ENCODE peak calls at places on chromosomes 5 and 9, in seven cellular contexts. H is H9, J is DND-41, U is hepatocyte, G is mesenchymal stem cell, N is GM23248, K is H1. L is an unnamed sample.

GRCh38 chr5:160021818-160022446 is 13.0 kb downstream of the TTC1 start:
- DNase-seq in H (peak), J (peak), U (peak), G (peak), N (peak), K (no peak), L (peak)

GRCh38 chr9:86907346-86907745 is 40.0 kb downstream of the GAS1 start:
- DNase-seq in H (no peak), J (no peak), U (no peak), G (no peak), N (no peak), K (no peak), L (no peak)

GRCh38 chr5:96322865-96323264 is 110.2 kb downstream of the PCSK1 start:
- DNase-seq in H (no peak), J (no peak), U (no peak), G (no peak), N (no peak), K (no peak), L (no peak)

GRCh38 chr5:43019615-43020293 is 20.4 kb downstream of the ANXA2R start:
- DNase-seq in H (peak), J (peak), U (peak), G (peak), N (peak), K (no peak), L (peak)

GRCh38 chr9:93650448-93650847 is 74.1 kb downstream of the PHF2 start:
- DNase-seq in H (no peak), J (no peak), U (no peak), G (no peak), N (no peak), K (no peak), L (no peak)

GRCh38 chr5:138491669-138492551 is 26.6 kb downstream of the EGR1 start:
- DNase-seq in H (peak), J (peak), U (peak), G (peak), N (peak), K (no peak), L (peak)

GRCh38 chr9:35229779-35230143 is 68.0 kb downstream of the UNC13B start:
- DNase-seq in H (no peak), J (no peak), U (no peak), G (no peak), N (peak), K (no peak), L (no peak)

GRCh38 chr5:179974946-179975712 is 67.4 kb upstream of the TBC1D9B start:
- DNase-seq in H (peak), J (peak), U (peak), G (peak), N (peak), K (peak), L (peak)

GRCh38 chr9:135524130-135524861 is 3.1 kb downstream of the LCN1 start:
- DNase-seq in H (no peak), J (no peak), U (no peak), G (peak), N (peak), K (no peak), L (no peak)

GRCh38 chr9:742104-742503 is 99.4 kb upstream of the DMRT1 start:
- DNase-seq in H (no peak), J (no peak), U (no peak), G (no peak), N (no peak), K (no peak), L (no peak)

GRCh38 chr9:136665111-136665703 is 2.5 kb downstream of the EGFL7 start:
- DNase-seq in H (no peak), J (no peak), U (peak), G (peak), N (peak), K (no peak), L (no peak)

GRCh38 chr5:1564182-1564748 is 40.5 kb upstream of the LPCAT1 start:
- DNase-seq in H (no peak), J (no peak), U (no peak), G (peak), N (peak), K (no peak), L (no peak)

GRCh38 chr9:98860871-98861293 is 53.4 kb downstream of the GALNT12 start:
- DNase-seq in H (no peak), J (no peak), U (peak), G (peak), N (peak), K (no peak), L (no peak)

GRCh38 chr5:154849791-154850201 is 607 bp downstream of the FAXDC2 start:
- DNase-seq in H (no peak), J (no peak), U (peak), G (peak), N (peak), K (no peak), L (no peak)

GRCh38 chr5:131545856-131546255 is 89.2 kb downstream of the RAPGEF6 start:
- DNase-seq in H (no peak), J (no peak), U (no peak), G (peak), N (peak), K (no peak), L (no peak)

GRCh38 chr5:97844797-97845196 is 661.8 kb upstream of the RIOK2 start:
- DNase-seq in H (peak), J (no peak), U (no peak), G (peak), N (no peak), K (peak), L (no peak)

GRCh38 chr9:131986576-131986975 is 93.1 kb downstream of the MED27 start:
- DNase-seq in H (no peak), J (no peak), U (no peak), G (peak), N (peak), K (no peak), L (no peak)

GRCh38 chr5:123752576-123752975 is 240.6 kb downstream of the CSNK1G3 start:
- DNase-seq in H (no peak), J (no peak), U (peak), G (peak), N (peak), K (no peak), L (no peak)

GRCh38 chr9:87445646-87446045 is 52.0 kb upstream of the DAPK1 start:
- DNase-seq in H (peak), J (peak), U (peak), G (peak), N (peak), K (no peak), L (peak)

GRCh38 chr9:126160854-126161329 is 165.7 kb upstream of the MVB12B start:
- DNase-seq in H (no peak), J (no peak), U (no peak), G (no peak), N (no peak), K (no peak), L (no peak)

GRCh38 chr5:9165567-9165966 is 380.3 kb downstream of the SEMA5A start:
- DNase-seq in H (no peak), J (no peak), U (no peak), G (no peak), N (no peak), K (no peak), L (no peak)

GRCh38 chr5:146440870-146441495 is 6.2 kb upstream of the TCERG1 start:
- DNase-seq in H (no peak), J (no peak), U (no peak), G (no peak), N (peak), K (no peak), L (no peak)

GRCh38 chr9:95508242-95508967 is 8.4 kb downstream of the PTCH1 start:
- DNase-seq in H (no peak), J (no peak), U (peak), G (no peak), N (peak), K (no peak), L (peak)

GRCh38 chr5:91849069-91849468 is 466.0 kb upstream of the ARRDC3 start:
- DNase-seq in H (no peak), J (no peak), U (no peak), G (peak), N (no peak), K (peak), L (no peak)

GRCh38 chr9:109922617-109923260 is 142.7 kb downstream of the PALM2AKAP2 start:
- DNase-seq in H (no peak), J (no peak), U (no peak), G (no peak), N (no peak), K (no peak), L (no peak)

GRCh38 chr5:67014957-67015400 is 181.6 kb downstream of the CD180 start:
- DNase-seq in H (no peak), J (no peak), U (no peak), G (no peak), N (no peak), K (no peak), L (no peak)

GRCh38 chr5:67013719-67014118 is 182.9 kb downstream of the CD180 start:
- DNase-seq in H (no peak), J (no peak), U (no peak), G (no peak), N (no peak), K (no peak), L (no peak)

GRCh38 chr5:67012241-67012640 is 184.4 kb downstream of the CD180 start:
- DNase-seq in H (no peak), J (no peak), U (no peak), G (no peak), N (peak), K (no peak), L (no peak)

GRCh38 chr5:67014191-67014590 is 182.4 kb downstream of the CD180 start:
- DNase-seq in H (no peak), J (no peak), U (no peak), G (no peak), N (no peak), K (no peak), L (no peak)

DNA sequence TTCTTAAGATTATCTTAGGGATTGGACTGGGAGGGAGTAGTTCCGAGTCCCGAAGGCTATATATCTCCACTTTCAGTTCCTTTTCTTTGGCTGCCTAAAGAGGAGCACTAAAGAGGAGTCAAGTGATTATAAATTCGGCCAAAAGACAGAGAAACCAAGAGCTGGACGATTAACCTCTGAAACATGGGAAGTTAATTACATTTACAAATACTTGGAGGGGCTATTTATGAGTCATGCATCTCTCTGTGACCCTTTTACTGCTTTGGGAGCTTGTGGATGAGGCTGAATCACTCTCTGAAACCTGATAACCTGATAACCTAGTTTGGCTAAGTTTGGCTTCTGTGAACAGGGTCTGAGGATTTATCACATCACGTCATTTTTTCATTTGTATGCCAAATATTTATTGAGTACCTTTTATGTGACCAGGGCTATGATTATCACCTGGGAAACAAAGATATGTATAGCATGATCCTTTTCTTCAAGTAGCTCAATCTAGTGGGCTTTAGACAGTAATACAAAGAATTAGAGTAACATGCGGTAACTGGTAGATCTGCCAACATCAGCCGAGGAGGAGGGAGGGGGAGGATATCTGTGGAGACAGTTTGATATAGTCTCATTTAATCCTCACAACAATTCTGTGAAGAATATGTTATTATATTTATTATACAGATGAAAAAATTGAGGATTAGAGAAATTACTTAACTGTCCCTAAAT is 180.9 kb downstream of the CD180 start:
- DNase-seq in H (no peak), J (no peak), U (peak), G (peak), N (no peak), K (no peak), L (no peak)
- H2AFZ ChIP-seq in H (no peak), J (no peak), U (peak), G (no peak), N (peak), K (no peak), L (no peak)

DNA sequence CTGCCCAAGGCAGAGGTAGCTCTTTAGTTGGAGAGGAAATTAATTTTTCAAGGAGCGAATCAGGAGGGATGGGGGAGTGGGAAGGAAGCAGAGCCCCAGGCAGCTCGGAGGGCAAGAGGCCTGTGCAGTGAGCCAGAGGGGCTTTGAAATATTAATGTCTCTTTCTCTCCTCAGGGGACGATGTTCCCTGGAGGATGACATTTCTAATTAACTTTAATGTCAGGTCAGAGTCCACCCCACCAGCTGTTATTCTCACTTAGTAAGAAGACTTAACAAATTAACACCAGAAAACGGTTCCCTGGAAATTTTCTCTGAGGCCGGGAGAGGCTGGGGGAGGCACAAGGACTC is 45.7 kb downstream of the SLC6A7 start:
- DNase-seq in H (no peak), J (no peak), U (no peak), G (no peak), N (no peak), K (no peak), L (no peak)
- H3K27ac ChIP-seq in H (no peak), J (no peak), U (no peak), G (no peak), N (no peak), K (no peak), L (no peak)

DNA sequence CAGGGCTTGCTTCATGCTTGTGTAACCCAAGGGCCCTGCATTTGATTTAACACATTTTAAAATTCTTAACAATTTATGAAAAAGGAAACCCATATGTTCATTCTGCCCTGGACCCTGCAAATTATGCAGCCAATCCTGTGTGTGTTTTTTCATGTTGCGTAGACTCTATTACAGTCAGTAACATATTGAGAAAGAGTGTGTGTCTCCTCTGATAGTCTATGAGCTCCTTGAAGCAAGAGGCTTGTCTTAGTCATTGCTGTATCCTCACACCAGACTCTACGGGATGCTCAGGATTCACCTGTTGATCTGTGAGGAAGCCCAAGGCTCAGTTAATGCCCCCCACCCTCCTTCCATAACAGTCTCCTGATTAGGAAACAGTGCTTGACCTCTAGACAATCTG is 177.3 kb upstream of the DMAC1 start:
- DNase-seq in H (no peak), J (peak), U (no peak), G (no peak), N (no peak), K (no peak), L (no peak)
- H2AFZ ChIP-seq in H (no peak), J (peak), U (no peak), G (no peak), N (no peak), K (no peak), L (no peak)

GRCh38 chr9:38063363-38063707 is 5.7 kb downstream of the SHB start:
- DNase-seq in H (no peak), J (no peak), U (no peak), G (peak), N (no peak), K (no peak), L (no peak)
- H3K27ac ChIP-seq in H (no peak), J (no peak), U (peak), G (peak), N (peak), K (no peak), L (peak)

GRCh38 chr5:151739395-151739794 is 19.0 kb downstream of the ATOX1 start:
- DNase-seq in H (no peak), J (no peak), U (peak), G (no peak), N (peak), K (no peak), L (no peak)

GRCh38 chr5:151740958-151741373 is 17.5 kb downstream of the ATOX1 start:
- DNase-seq in H (no peak), J (no peak), U (no peak), G (peak), N (peak), K (no peak), L (no peak)

GRCh38 chr5:151741678-151742423 is 16.6 kb downstream of the ATOX1 start:
- DNase-seq in H (no peak), J (no peak), U (no peak), G (peak), N (peak), K (no peak), L (no peak)

GRCh38 chr5:151739939-151740335 is 18.5 kb downstream of the ATOX1 start:
- DNase-seq in H (no peak), J (no peak), U (no peak), G (peak), N (peak), K (no peak), L (no peak)

DNA sequence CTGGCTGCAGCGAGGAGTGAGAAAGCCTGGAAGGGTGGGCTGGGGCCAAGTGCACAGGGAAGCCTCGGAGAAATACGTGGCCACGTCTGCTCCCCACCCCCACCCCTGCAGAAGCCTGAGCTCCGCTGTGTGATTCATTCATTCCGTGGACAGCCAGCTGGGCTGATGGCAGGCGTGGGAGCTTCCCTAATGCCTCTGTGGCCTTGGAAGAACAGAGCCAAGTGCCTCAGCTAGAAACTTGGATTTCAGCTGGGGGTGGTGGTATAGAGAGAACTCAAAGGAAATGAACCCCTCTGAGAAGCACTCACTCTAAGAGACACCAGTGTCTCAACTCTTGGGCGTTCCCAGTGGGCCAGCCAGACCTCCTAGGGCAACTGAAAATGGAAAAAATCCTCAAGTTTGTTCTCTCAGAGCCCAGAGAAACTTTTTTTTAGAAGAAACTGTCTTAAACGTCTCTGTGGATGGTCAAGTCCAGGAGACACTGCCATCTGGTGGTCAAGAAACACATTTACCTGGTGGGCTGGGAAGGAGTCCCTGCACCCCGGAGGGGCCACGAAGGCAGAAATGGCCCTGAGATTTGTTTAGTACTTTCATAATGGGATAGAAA is 18.0 kb downstream of the ATOX1 start:
- DNase-seq in H (peak), J (peak), U (peak), G (peak), N (peak), K (no peak), L (peak)
- H2AFZ ChIP-seq in H (peak), J (no peak), U (no peak), G (no peak), N (peak), K (peak), L (no peak)